ENCODE peak calls at places on chromosomes 7 and 10, in five cellular contexts. One of them, this sample, is unnamed.

GRCh38 chr10:119116326-119116951 is 12.5 kb downstream of the DENND10 start:
- DNase-seq in GM23338: no peak
- DNase-seq in K562: no peak
- DNase-seq in GM12878: no peak
- DNase-seq in HepG2: peak
- DNase-seq in this sample: no peak

GRCh38 chr10:31399631-31400030 is 80.6 kb downstream of the ZEB1 start:
- DNase-seq in GM12878: no peak
- DNase-seq in GM23338: no peak
- DNase-seq in K562: no peak
- DNase-seq in HepG2: no peak
- DNase-seq in this sample: no peak

GRCh38 chr7:128103498-128104108 is 72.4 kb upstream of the LRRC4 start:
- DNase-seq in GM12878: no peak
- DNase-seq in K562: no peak
- DNase-seq in HepG2: peak
- DNase-seq in GM23338: peak
- DNase-seq in this sample: no peak

GRCh38 chr7:115635367-115635766 is 395.2 kb downstream of the TFEC start:
- DNase-seq in GM12878: no peak
- DNase-seq in HepG2: no peak
- DNase-seq in GM23338: no peak
- DNase-seq in K562: no peak
- DNase-seq in this sample: no peak

GRCh38 chr7:1713502-1714484 is 43.7 kb downstream of the ELFN1 start:
- DNase-seq in GM23338: peak
- DNase-seq in HepG2: peak
- DNase-seq in GM12878: no peak
- DNase-seq in K562: peak
- DNase-seq in this sample: no peak

GRCh38 chr10:58438340-58438739 is 53.1 kb downstream of the TFAM start:
- DNase-seq in K562: no peak
- DNase-seq in GM23338: no peak
- DNase-seq in GM12878: no peak
- DNase-seq in HepG2: no peak
- DNase-seq in this sample: no peak

GRCh38 chr10:62249974-62250373 is 18.7 kb downstream of the RTKN2 start:
- DNase-seq in GM12878: no peak
- DNase-seq in K562: no peak
- DNase-seq in HepG2: no peak
- DNase-seq in GM23338: no peak
- DNase-seq in this sample: no peak

GRCh38 chr10:100969175-100970075 is at the start of gene SEMA4G:
- DNase-seq in GM23338: peak
- DNase-seq in K562: peak
- DNase-seq in GM12878: no peak
- DNase-seq in HepG2: peak
- DNase-seq in this sample: peak

GRCh38 chr10:5582736-5583135 is 58.0 kb downstream of the CALML3 start:
- DNase-seq in HepG2: no peak
- DNase-seq in GM12878: no peak
- DNase-seq in K562: peak
- DNase-seq in GM23338: peak
- DNase-seq in this sample: no peak

GRCh38 chr10:108036298-108036697 is 871.8 kb upstream of the SORCS1 start:
- DNase-seq in HepG2: no peak
- DNase-seq in GM12878: no peak
- DNase-seq in GM23338: no peak
- DNase-seq in K562: no peak
- DNase-seq in this sample: no peak

GRCh38 chr10:126185666-126186447 is 202.4 kb downstream of the ADAM12 start:
- DNase-seq in HepG2: no peak
- DNase-seq in GM12878: no peak
- DNase-seq in GM23338: no peak
- DNase-seq in K562: no peak
- DNase-seq in this sample: no peak

DNA sequence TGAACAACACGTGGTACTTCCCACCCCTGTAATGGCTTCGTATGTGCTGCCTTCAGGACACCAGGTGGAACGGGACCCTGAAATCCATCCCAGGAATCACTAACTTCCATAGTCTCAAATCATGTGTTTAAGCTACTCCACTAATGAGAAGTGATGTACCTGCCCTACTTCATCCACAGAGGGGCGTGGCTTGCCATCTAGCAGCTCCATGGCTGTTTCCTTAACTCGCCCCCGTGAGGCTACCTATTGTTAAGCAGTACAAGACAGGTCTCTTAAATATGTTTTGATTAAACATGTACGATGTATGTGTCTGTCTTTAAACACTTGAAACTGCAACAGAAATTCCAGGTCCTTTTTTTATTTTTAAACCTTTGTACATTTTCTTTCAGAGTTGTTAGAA is 31.8 kb downstream of the ARL3 start:
- DNase-seq in HepG2: no peak
- DNase-seq in GM23338: no peak
- DNase-seq in GM12878: no peak
- DNase-seq in K562: peak
- DNase-seq in this sample: no peak
- TF ChIP-seq JUNB in HepG2: no peak
- TF ChIP-seq JUNB in GM23338: no peak
- TF ChIP-seq JUNB in GM12878: no peak
- TF ChIP-seq JUNB in K562: no peak
- TF ChIP-seq JUNB in this sample: no peak

GRCh38 chr10:14074062-14074884 is 256.5 kb downstream of the FRMD4A start:
- DNase-seq in GM12878: no peak
- DNase-seq in K562: no peak
- DNase-seq in HepG2: peak
- DNase-seq in GM23338: peak
- DNase-seq in this sample: peak
- TF ChIP-seq JUNB in GM12878: no peak
- TF ChIP-seq JUNB in K562: no peak
- TF ChIP-seq JUNB in HepG2: no peak
- TF ChIP-seq JUNB in GM23338: no peak
- TF ChIP-seq JUNB in this sample: no peak

DNA sequence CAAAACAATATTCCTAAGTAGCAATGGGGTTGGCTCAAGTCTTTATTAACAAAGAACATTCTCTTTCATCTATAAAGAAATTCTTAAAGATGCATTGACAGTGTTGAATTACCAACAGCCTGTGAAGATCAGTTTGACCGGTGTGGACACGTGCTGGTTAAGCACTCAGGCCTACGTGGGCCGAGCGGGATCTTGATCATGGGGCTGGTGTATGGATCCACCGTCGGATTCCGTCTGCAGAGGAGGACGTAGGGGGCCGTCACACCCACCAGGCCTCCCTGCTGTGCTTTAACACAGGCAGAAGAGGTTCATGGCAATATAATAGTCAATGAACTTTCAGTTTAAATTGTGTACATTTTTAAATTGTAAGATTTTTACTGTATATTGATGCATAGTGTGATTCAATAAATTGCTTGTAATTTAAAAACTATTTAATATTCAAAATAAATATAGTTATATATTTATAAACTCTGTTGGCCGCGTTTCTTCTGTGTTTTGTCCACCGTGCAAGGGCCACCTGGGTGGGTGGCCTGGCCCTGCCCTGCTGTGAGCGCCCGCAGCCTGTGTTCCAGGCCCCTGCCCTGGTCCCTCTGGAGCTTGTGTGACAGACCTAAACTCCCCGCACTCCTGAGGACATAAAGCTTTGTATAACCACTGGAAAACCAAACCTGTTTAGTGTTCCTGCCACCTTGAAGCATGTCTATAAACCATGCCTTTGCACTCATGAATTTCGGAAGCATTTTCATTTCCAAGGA is 1.9 kb upstream of the BHLHA15 start:
- DNase-seq in GM23338: no peak
- DNase-seq in K562: no peak
- DNase-seq in HepG2: no peak
- DNase-seq in GM12878: no peak
- DNase-seq in this sample: no peak
- TF ChIP-seq JUNB in GM23338: no peak
- TF ChIP-seq JUNB in K562: no peak
- TF ChIP-seq JUNB in HepG2: no peak
- TF ChIP-seq JUNB in GM12878: no peak
- TF ChIP-seq JUNB in this sample: no peak

GRCh38 chr10:57249615-57250281 is 888.7 kb upstream of the ZWINT start:
- DNase-seq in GM23338: no peak
- DNase-seq in HepG2: no peak
- DNase-seq in GM12878: no peak
- DNase-seq in K562: no peak
- DNase-seq in this sample: no peak

DNA sequence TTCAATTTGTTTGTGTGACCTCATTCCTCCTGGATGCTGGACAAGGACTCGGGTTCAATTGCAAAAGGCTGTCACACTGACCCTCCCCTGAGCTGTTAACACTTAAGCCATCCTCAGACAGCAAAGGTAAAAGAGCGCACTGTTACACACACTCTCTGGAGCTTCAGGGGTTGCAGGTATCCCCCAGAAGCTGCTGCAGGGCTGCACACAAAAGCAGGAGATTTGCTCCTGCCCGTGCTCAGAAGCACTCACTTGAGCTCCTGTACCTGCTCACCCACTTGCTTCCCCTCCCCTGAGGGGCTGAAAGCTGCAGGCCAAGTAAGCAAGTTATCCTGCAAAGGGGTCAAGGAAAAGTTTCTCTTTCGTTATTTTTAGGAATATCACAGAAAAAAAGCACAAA is 886.2 kb upstream of the ZWINT start:
- DNase-seq in GM12878: no peak
- DNase-seq in GM23338: peak
- DNase-seq in HepG2: no peak
- DNase-seq in K562: no peak
- DNase-seq in this sample: no peak
- TF ChIP-seq JUNB in GM12878: no peak
- TF ChIP-seq JUNB in GM23338: no peak
- TF ChIP-seq JUNB in HepG2: no peak
- TF ChIP-seq JUNB in K562: no peak
- TF ChIP-seq JUNB in this sample: no peak

GRCh38 chr7:150732786-150733733 is 4.2 kb upstream of the GIMAP5 start:
- DNase-seq in GM12878: no peak
- DNase-seq in HepG2: no peak
- DNase-seq in GM23338: no peak
- DNase-seq in K562: no peak
- DNase-seq in this sample: no peak

GRCh38 chr7:150733734-150734095 is 3.5 kb upstream of the GIMAP5 start:
- DNase-seq in HepG2: no peak
- DNase-seq in GM12878: no peak
- DNase-seq in GM23338: no peak
- DNase-seq in K562: no peak
- DNase-seq in this sample: no peak

GRCh38 chr7:150731916-150732315 is 5.3 kb upstream of the GIMAP5 start:
- DNase-seq in GM12878: no peak
- DNase-seq in HepG2: no peak
- DNase-seq in K562: no peak
- DNase-seq in GM23338: no peak
- DNase-seq in this sample: no peak

GRCh38 chr7:150735596-150736358 is 1.4 kb upstream of the GIMAP5 start:
- DNase-seq in GM23338: peak
- DNase-seq in GM12878: no peak
- DNase-seq in K562: no peak
- DNase-seq in HepG2: no peak
- DNase-seq in this sample: no peak

GRCh38 chr7:150734293-150734692 is 2.9 kb upstream of the GIMAP5 start:
- DNase-seq in HepG2: no peak
- DNase-seq in GM23338: no peak
- DNase-seq in GM12878: no peak
- DNase-seq in K562: no peak
- DNase-seq in this sample: no peak
- TF ChIP-seq JUNB in HepG2: no peak
- TF ChIP-seq JUNB in GM23338: no peak
- TF ChIP-seq JUNB in GM12878: peak
- TF ChIP-seq JUNB in K562: no peak
- TF ChIP-seq JUNB in this sample: no peak